ENCODE peak calls at places on chromosomes 2 and 18, in four cellular contexts. D, G, E and K are unnamed samples.

GRCh38 chr2:61018319-61018750 is 280 bp upstream of the PUS10 start:
- DNase-seq in D (no peak), G (no peak), E (no peak), K (no peak)

GRCh38 chr2:200321780-200322534 is 15.5 kb downstream of the SPATS2L start:
- DNase-seq in D (no peak), G (no peak), E (no peak), K (no peak)

GRCh38 chr2:128797092-128797491 is 478.4 kb upstream of the HS6ST1 start:
- DNase-seq in D (no peak), G (no peak), E (no peak), K (no peak)

GRCh38 chr2:174931724-174932123 is 73.5 kb downstream of the CHN1 start:
- DNase-seq in D (no peak), G (no peak), E (no peak), K (no peak)

GRCh38 chr2:69701100-69701945 is 40.6 kb upstream of the ANXA4 start:
- DNase-seq in D (no peak), G (no peak), E (no peak), K (no peak)

GRCh38 chr2:105262662-105263091 is 21.1 kb downstream of the GPR45 start:
- DNase-seq in D (no peak), G (no peak), E (no peak), K (no peak)

GRCh38 chr2:218400930-218401833 is 1.5 kb downstream of the CTDSP1 start:
- DNase-seq in D (peak), G (no peak), E (peak), K (no peak)

GRCh38 chr18:46343456-46343855 is 239.3 kb downstream of the HAUS1 start:
- DNase-seq in D (no peak), G (no peak), E (no peak), K (no peak)

GRCh38 chr18:24227976-24228660 is 89.3 kb downstream of the CABYR start:
- DNase-seq in D (no peak), G (no peak), E (no peak), K (no peak)

GRCh38 chr2:167961536-167961935 is 285.9 kb downstream of the STK39 start:
- DNase-seq in D (no peak), G (no peak), E (no peak), K (no peak)

GRCh38 chr18:74654637-74655036 is 57.0 kb downstream of the ZNF407 start:
- DNase-seq in D (no peak), G (no peak), E (no peak), K (no peak)
- TF ChIP-seq CTCF in D (no peak), G (peak), E (peak), K (peak)

GRCh38 chr18:50610349-50610748 is 50.5 kb downstream of the MAPK4 start:
- DNase-seq in D (no peak), G (no peak), E (no peak), K (no peak)
- TF ChIP-seq CTCF in D (no peak), G (no peak), E (no peak), K (no peak)

GRCh38 chr2:209181984-209182383 is 241.9 kb upstream of the MAP2 start:
- DNase-seq in D (no peak), G (no peak), E (no peak), K (no peak)
- TF ChIP-seq CTCF in D (no peak), G (no peak), E (no peak), K (no peak)

GRCh38 chr2:37291680-37292079 is 33.0 kb downstream of the PRKD3 start:
- DNase-seq in D (no peak), G (no peak), E (no peak), K (no peak)

GRCh38 chr2:37282746-37283145 is 41.9 kb downstream of the PRKD3 start:
- DNase-seq in D (no peak), G (no peak), E (no peak), K (no peak)

GRCh38 chr2:37284386-37284785 is 40.2 kb downstream of the PRKD3 start:
- DNase-seq in D (no peak), G (no peak), E (no peak), K (no peak)

GRCh38 chr2:37283207-37283606 is 41.4 kb downstream of the PRKD3 start:
- DNase-seq in D (no peak), G (no peak), E (no peak), K (no peak)

DNA sequence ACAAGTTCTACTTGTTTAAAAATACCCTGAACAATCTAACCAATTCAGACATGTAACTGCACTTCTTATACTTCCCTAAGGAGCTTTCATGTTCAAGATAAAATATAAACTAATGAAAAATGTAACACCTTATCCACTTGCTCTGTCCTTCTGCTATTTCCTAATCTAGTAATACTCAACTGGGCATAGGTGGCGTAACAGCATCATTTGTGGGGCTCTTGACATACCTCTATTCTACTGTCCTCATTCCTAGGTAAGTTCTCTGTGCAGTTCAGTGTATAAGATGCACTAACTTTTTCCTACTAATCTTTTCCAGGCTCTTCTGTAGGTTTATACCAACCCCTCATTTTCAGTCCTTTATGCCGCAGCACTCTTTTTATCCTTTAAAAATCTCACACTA is 36.7 kb downstream of the PRKD3 start:
- DNase-seq in D (peak), G (no peak), E (no peak), K (no peak)
- TF ChIP-seq CTCF in D (no peak), G (peak), E (no peak), K (no peak)